ENCODE peak calls at places on chromosomes 16 and 17, in nine cellular contexts. T, L, B, F, K, A, Y, U and J are unnamed samples.

GRCh38 chr17:6098466-6099180 is 28.4 kb downstream of the WSCD1 start:
- DNase-seq in K (no peak), Y (no peak), L (no peak), F (no peak), B (no peak), U (no peak), T (no peak), A (no peak), J (peak)

GRCh38 chr16:83392743-83393142 is 415.0 kb upstream of the HSBP1 start:
- DNase-seq in A (no peak), F (no peak), L (no peak), K (no peak), Y (no peak), B (no peak), U (no peak), T (no peak), J (no peak)

GRCh38 chr16:66372078-66372897 is 5.8 kb downstream of the CDH5 start:
- DNase-seq in Y (no peak), K (no peak), L (no peak), F (no peak), U (no peak), T (no peak), A (no peak), B (no peak), J (no peak)

GRCh38 chr17:79612468-79613194 is 1.8 kb upstream of the RBFOX3 start:
- DNase-seq in L (peak), A (peak), K (peak), T (peak), U (peak), F (peak), Y (no peak), B (no peak), J (peak)

GRCh38 chr17:42509409-42509808 is 26.6 kb upstream of the NAGLU start:
- DNase-seq in B (no peak), Y (no peak), F (no peak), U (no peak), K (no peak), L (no peak), A (no peak), T (no peak), J (no peak)

GRCh38 chr16:12146966-12147365 is 170.4 kb downstream of the SNX29 start:
- DNase-seq in A (no peak), K (no peak), F (no peak), Y (no peak), L (no peak), U (no peak), T (no peak), B (no peak), J (no peak)

GRCh38 chr17:17416007-17416399 is 60.8 kb upstream of the MED9 start:
- DNase-seq in L (peak), K (peak), B (no peak), A (no peak), Y (no peak), F (peak), U (peak), T (no peak), J (peak)

GRCh38 chr16:75580-76501 is 2.2 kb upstream of the MPG start:
- DNase-seq in B (no peak), L (no peak), T (no peak), F (peak), K (peak), U (no peak), A (no peak), Y (no peak), J (peak)

GRCh38 chr16:13463619-13464018 is 456.3 kb upstream of the ERCC4 start:
- DNase-seq in T (no peak), L (no peak), A (no peak), U (no peak), K (no peak), F (no peak), B (no peak), Y (no peak), J (no peak)

GRCh38 chr16:24488045-24488444 is 51.3 kb upstream of the RBBP6 start:
- DNase-seq in Y (no peak), K (no peak), U (no peak), L (no peak), F (no peak), A (no peak), T (no peak), B (no peak), J (no peak)

GRCh38 chr16:89890886-89891657 is 17.7 kb downstream of the TCF25 start:
- DNase-seq in K (no peak), T (no peak), F (no peak), A (no peak), U (no peak), Y (no peak), B (no peak), L (no peak), J (no peak)